ENCODE peak calls at places on chromosomes 12 and 14, in four cellular contexts. U is transverse colon, M is pancreas, Y is lung. R is an unnamed sample.
A peak's percentile ranks its signal among the peaks of the same experiment; 100 is the strongest.

GRCh38 chr12:96040305-96041133 is 5.1 kb upstream of the LTA4H start:
- DNase-seq in Y (no peak), M (no peak), U (no peak), R (no peak)

GRCh38 chr12:109648446-109648980 is 65.1 kb upstream of the FAM222A start:
- DNase-seq in U (no peak), M (no peak), Y (no peak), R (no peak)

GRCh38 chr14:36085861-36086260 is 90.7 kb downstream of the PTCSC3 start:
- DNase-seq in U (no peak), Y (no peak), M (no peak), R (no peak)

GRCh38 chr14:64503184-64503433 is 529 bp downstream of the ZBTB25 start:
- DNase-seq in Y (no peak), U (no peak), M (no peak), R (no peak)

GRCh38 chr12:78473136-78473535 is 391.4 kb upstream of the SYT1 start:
- DNase-seq in Y (no peak), M (no peak), U (no peak), R (no peak)

GRCh38 chr14:101230161-101230850 is 326.8 kb upstream of the RTL1 start:
- DNase-seq in Y (no peak), U (no peak), M (no peak), R (no peak)

GRCh38 chr12:23987032-23987431 is 37.6 kb upstream of the SOX5 start:
- DNase-seq in M (no peak), U (no peak), Y (no peak), R (no peak)

GRCh38 chr14:68622856-68623255 is 170.0 kb downstream of the ZFP36L1 start:
- DNase-seq in U (no peak), Y (no peak), M (no peak), R (no peak)

GRCh38 chr12:29043069-29043468 is 106.0 kb upstream of the FAR2 start:
- DNase-seq in M (no peak), U (no peak), Y (no peak), R (no peak)

GRCh38 chr12:110641512-110641911 is 27.6 kb downstream of the TCTN1 start:
- DNase-seq in U (no peak), M (no peak), Y (no peak), R (peak; percentile 47)

GRCh38 chr14:53613404-53614253 is 343.0 kb downstream of the BMP4 start:
- DNase-seq in Y (no peak), M (peak; percentile 54), U (peak; percentile 13), R (no peak)

GRCh38 chr12:27521981-27522380 is 2.0 kb upstream of the PPFIBP1 start:
- DNase-seq in U (no peak), M (no peak), Y (no peak), R (no peak)

GRCh38 chr12:99121476-99121965 is 476.4 kb downstream of the APAF1 start:
- DNase-seq in Y (no peak), U (no peak), M (no peak), R (no peak)

GRCh38 chr12:88570103-88570502 is 10.2 kb downstream of the KITLG start:
- DNase-seq in Y (no peak), U (no peak), M (no peak), R (no peak)

GRCh38 chr12:111224196-111225066 is 144.5 kb downstream of the PHETA1 start:
- DNase-seq in Y (no peak), U (no peak), M (no peak), R (no peak)

GRCh38 chr12:101670007-101670671 is 27.3 kb upstream of the CHPT1 start:
- DNase-seq in Y (peak; percentile 35), U (peak; percentile 58), M (peak; percentile 30), R (peak; percentile 26)

GRCh38 chr14:99188721-99189120 is 83.3 kb downstream of the BCL11B start:
- DNase-seq in M (no peak), Y (no peak), U (no peak), R (no peak)

GRCh38 chr14:29352681-29353080 is 575.0 kb downstream of the PRKD1 start:
- DNase-seq in Y (no peak), M (no peak), U (no peak), R (no peak)

GRCh38 chr12:31804185-31804504 is 75.3 kb upstream of the AMN1 start:
- DNase-seq in U (no peak), Y (no peak), M (no peak), R (no peak)

GRCh38 chr12:59191372-59191771 is 271.1 kb upstream of the LRIG3 start:
- DNase-seq in U (no peak), Y (no peak), M (no peak), R (no peak)

GRCh38 chr14:94176808-94177207 is 2.7 kb downstream of the PPP4R4 start:
- DNase-seq in U (no peak), Y (no peak), M (no peak), R (no peak)

GRCh38 chr12:57845478-57846284 is 848 bp downstream of the CTDSP2 start:
- DNase-seq in M (peak; percentile 92), U (peak; percentile 77), Y (peak; percentile 74), R (peak; percentile 82)

GRCh38 chr12:128322341-128322740 is 55.4 kb downstream of the TMEM132C start:
- DNase-seq in Y (no peak), U (no peak), M (no peak), R (no peak)

GRCh38 chr14:65456247-65456646 is 43.7 kb downstream of the FUT8 start:
- DNase-seq in U (no peak), M (no peak), Y (no peak), R (no peak)

GRCh38 chr14:23608454-23608853 is 27.7 kb upstream of the DHRS2 start:
- DNase-seq in Y (no peak), M (peak; percentile 88), U (no peak), R (peak; percentile 59)

GRCh38 chr12:94545937-94546771 is 86.5 kb upstream of the CEP83 start:
- DNase-seq in M (peak; percentile 32), Y (peak; percentile 68), U (peak; percentile 65), R (no peak)

GRCh38 chr12:116247377-116247776 is 30.1 kb downstream of the MED13L start:
- DNase-seq in M (no peak), U (no peak), Y (no peak), R (no peak)

GRCh38 chr12:116249938-116250337 is 27.6 kb downstream of the MED13L start:
- DNase-seq in U (no peak), Y (no peak), M (no peak), R (no peak)

GRCh38 chr12:116246490-116247179 is 30.9 kb downstream of the MED13L start:
- DNase-seq in M (no peak), Y (no peak), U (no peak), R (no peak)

GRCh38 chr12:116248433-116248832 is 29.1 kb downstream of the MED13L start:
- DNase-seq in M (no peak), U (no peak), Y (no peak), R (no peak)

GRCh38 chr12:116248930-116249329 is 28.6 kb downstream of the MED13L start:
- DNase-seq in U (no peak), M (no peak), Y (no peak), R (no peak)
- H3K4me1 ChIP-seq in U (peaks cover 15% of the 10 kb centered on the region), M (peaks cover 5% of the 10 kb centered on the region), Y (peaks cover 22% of the 10 kb centered on the region), R (peaks cover 7% of the 10 kb centered on the region)

GRCh38 chr14:105488781-105489606 is 2.1 kb upstream of the TEDC1 start:
- DNase-seq in Y (no peak), U (no peak), M (peak; percentile 30), R (peak; percentile 80)
- H3K4me3 ChIP-seq in Y (no peak overlapping the region), U (peak overlapping the region; percentile 64), M (no peak overlapping the region), R (no peak overlapping the region)

DNA sequence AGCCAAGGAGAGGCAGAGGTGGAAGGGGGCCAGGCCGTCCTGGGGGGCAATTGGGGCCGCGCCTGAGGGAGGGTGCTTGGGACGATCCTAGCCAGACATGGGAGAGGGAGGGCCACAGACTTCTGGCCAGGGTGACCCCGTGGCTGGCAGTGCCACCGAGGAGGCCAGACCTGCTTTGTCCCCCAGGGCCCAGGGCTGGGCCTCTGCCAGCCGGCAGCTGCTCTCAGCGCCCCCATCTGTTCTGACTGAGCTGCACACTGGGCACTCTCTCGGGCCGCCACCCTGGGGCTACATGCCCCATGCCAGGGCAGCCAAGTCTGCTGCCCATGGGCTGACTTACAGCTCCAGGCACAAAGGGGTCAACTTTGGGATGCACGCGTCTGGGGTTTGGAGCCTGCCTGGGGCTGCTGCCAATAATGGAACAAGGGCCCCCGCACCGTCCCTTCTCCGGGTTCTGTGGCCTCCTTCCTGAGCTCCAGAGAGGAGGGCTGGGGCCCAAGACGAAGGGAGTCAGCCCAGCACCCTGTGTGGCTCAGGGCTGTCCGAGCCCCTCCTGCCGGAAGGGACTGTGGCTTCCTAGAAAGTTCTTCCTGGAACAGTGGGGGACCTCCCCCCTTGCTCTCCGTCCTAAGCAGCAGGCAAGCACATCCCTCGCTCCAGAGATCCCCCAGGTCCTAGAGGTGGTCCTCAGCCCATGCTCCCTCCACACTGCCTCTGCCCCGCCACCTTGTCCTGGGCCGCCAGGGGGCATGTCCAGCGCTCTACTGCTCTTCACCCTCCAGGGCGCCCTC is 1.1 kb downstream of the ADSS1 start:
- DNase-seq in Y (no peak), M (no peak), U (peak; percentile 37), R (peak; percentile 87)
- H3K4me1 ChIP-seq in Y (peaks cover 5% of the 10 kb centered on the region), M (no peaks in the 10 kb centered on the region), U (peaks cover 23% of the 10 kb centered on the region), R (no peaks in the 10 kb centered on the region)

GRCh38 chr14:90447720-90448497 is 51.1 kb downstream of the CALM1 start:
- DNase-seq in Y (no peak), M (no peak), U (no peak), R (no peak)
- H3K4me3 ChIP-seq in Y (no peak overlapping the region), M (no peak overlapping the region), U (no peak overlapping the region), R (no peak overlapping the region)

DNA sequence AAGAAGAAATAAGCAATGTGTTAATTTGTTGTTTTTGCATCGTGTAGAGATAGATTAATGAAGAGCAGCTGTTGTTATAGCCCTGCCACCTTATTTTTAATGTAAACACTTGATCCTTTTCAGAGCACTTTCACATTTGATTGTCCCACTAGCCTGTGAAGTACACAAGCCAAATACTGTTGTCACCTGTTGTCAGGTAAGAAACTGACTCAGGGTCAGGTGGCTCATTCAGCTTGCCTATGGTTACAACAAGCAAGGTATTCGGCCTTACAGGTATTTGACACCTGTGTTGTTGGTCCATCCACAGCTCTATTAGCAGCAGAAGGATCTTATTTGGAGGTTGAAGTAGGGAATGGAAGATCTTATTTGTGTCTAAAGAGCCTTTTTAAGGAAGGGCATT is 108.9 kb downstream of the GPR135 start:
- DNase-seq in U (no peak), Y (peak; percentile 34), M (no peak), R (no peak)
- H3K4me1 ChIP-seq in U (peaks cover 12% of the 10 kb centered on the region), Y (no peaks in the 10 kb centered on the region), M (no peaks in the 10 kb centered on the region), R (peaks cover 5% of the 10 kb centered on the region)

DNA sequence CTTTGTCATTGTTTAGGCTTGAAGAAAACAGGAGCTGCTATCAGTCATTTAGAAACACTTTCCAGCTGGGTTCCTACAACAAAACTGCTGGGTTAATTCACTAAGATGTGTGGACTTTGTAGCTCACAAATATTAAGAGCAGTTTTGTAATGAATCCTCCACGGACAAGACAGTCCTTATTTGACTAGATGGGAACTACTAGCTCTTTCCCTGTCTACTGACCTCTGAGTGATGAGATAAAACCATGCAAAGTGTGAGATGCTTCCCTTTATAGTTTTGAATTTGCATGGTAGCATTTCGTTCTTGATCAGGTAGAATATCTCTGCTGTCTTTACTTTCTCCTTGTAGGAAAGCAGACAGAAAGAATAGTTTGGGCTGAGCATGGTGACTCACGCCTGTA is 72.9 kb upstream of the STXBP6 start:
- DNase-seq in U (no peak), M (no peak), Y (no peak), R (no peak)
- H3K4me3 ChIP-seq in U (no peak overlapping the region), M (no peak overlapping the region), Y (no peak overlapping the region), R (no peak overlapping the region)

GRCh38 chr12:51963477-51963876 is 12.0 kb downstream of the ACVR1B start:
- DNase-seq in M (no peak), Y (no peak), U (no peak), R (no peak)
- H3K4me1 ChIP-seq in M (peaks cover 20% of the 10 kb centered on the region), Y (no peaks in the 10 kb centered on the region), U (peaks cover 14% of the 10 kb centered on the region), R (peaks cover 5% of the 10 kb centered on the region)

GRCh38 chr12:105334001-105334400 is 3.5 kb downstream of the C12orf75 start:
- DNase-seq in M (no peak), Y (no peak), U (no peak), R (no peak)
- H3K4me3 ChIP-seq in M (no peak overlapping the region), Y (no peak overlapping the region), U (no peak overlapping the region), R (no peak overlapping the region)